ENCODE peak calls at places on chromosomes 3 and 15, in five cellular contexts. M is stimulated activated CD8-positive, alpha-beta memory T cell treated with anti-CD3 and anti-CD28 coated beads, Interleukin-15, amount 100 ng/mL, for 24 hours; P is left cardiac atrium; J is AG20443; A is NCI-H524 treated with DMSO at 0.1 percent for 48 hours. Z is an unnamed sample.

GRCh38 chr3:32172420-32172819 is 66.0 kb downstream of the GPD1L start:
- DNase-seq in M (no peak), P (no peak), J (no peak), A (no peak), Z (no peak)

GRCh38 chr3:120102674-120103073 is 8.4 kb upstream of the GSK3B start:
- DNase-seq in M (no peak), P (no peak), J (no peak), A (no peak), Z (no peak)

GRCh38 chr15:68666120-68666811 is 87.5 kb downstream of the CORO2B start:
- DNase-seq in M (no peak), P (no peak), J (no peak), A (peak), Z (no peak)

GRCh38 chr15:90512981-90513380 is 16.7 kb upstream of the CRTC3 start:
- DNase-seq in M (no peak), P (no peak), J (no peak), A (no peak), Z (no peak)

GRCh38 chr3:141368062-141368924 is at the start of gene ZBTB38:
- DNase-seq in M (no peak), P (peak), J (peak), A (no peak), Z (peak)

GRCh38 chr3:52796411-52796810 is 1.8 kb downstream of the ITIH3 start:
- DNase-seq in M (no peak), P (no peak), J (no peak), A (no peak), Z (no peak)

GRCh38 chr3:36648241-36649034 is 115.9 kb downstream of the DCLK3 start:
- DNase-seq in M (no peak), P (no peak), J (peak), A (no peak), Z (no peak)

GRCh38 chr3:25945836-25946235 is 155.9 kb downstream of the OXSM start:
- DNase-seq in M (no peak), P (no peak), J (no peak), A (no peak), Z (no peak)

GRCh38 chr3:1616715-1617114 is 482.0 kb upstream of the CNTN4 start:
- DNase-seq in M (no peak), P (no peak), J (no peak), A (no peak), Z (no peak)

GRCh38 chr3:46974421-46975227 is 1.9 kb downstream of the CCDC12 start:
- DNase-seq in M (no peak), P (no peak), J (no peak), A (no peak), Z (no peak)